ENCODE peak calls at places on chromosomes 3 and 15, in five cellular contexts. E, H, W, V and J are unnamed samples.

GRCh38 chr3:12143949-12144504 is 14.7 kb downstream of the TIMP4 start:
- DNase-seq in E (peak; percentile 80), H (no peak), W (no peak), V (no peak), J (no peak)

GRCh38 chr15:44181410-44181809 is 13.7 kb downstream of the FRMD5 start:
- DNase-seq in E (no peak), H (no peak), W (no peak), V (no peak), J (no peak)

GRCh38 chr3:157388051-157388450 is 48.6 kb upstream of the PTX3 start:
- DNase-seq in E (peak; percentile 47), H (no peak), W (no peak), V (no peak), J (peak; percentile 13)

GRCh38 chr3:147392083-147392916 is 14.0 kb downstream of the ZIC4 start:
- DNase-seq in E (peak; percentile 96), H (no peak), W (no peak), V (peak; percentile 96), J (no peak)

GRCh38 chr3:8136553-8136952 is 365.1 kb upstream of the LMCD1 start:
- DNase-seq in E (no peak), H (no peak), W (no peak), V (no peak), J (no peak)

GRCh38 chr3:31010491-31010890 is 116.0 kb upstream of the GADL1 start:
- DNase-seq in E (peak; percentile 75), H (no peak), W (no peak), V (no peak), J (peak; percentile 58)

GRCh38 chr3:134353171-134353825 is 20.9 kb downstream of the AMOTL2 start:
- DNase-seq in E (peak; percentile 58), H (no peak), W (no peak), V (no peak), J (no peak)

GRCh38 chr15:53976844-53977392 is 1.3 kb upstream of the UNC13C start:
- DNase-seq in E (no peak), H (peak; percentile 1), W (no peak), V (peak; percentile 37), J (peak; percentile 8)

GRCh38 chr3:15579071-15579470 is 22.3 kb downstream of the HACL1 start:
- DNase-seq in E (peak; percentile 31), H (no peak), W (no peak), V (no peak), J (no peak)

GRCh38 chr3:151014619-151015018 is 42.1 kb upstream of the CLRN1 start:
- DNase-seq in E (no peak), H (no peak), W (no peak), V (no peak), J (no peak)

GRCh38 chr15:101684384-101684783 is 32.2 kb upstream of the TM2D3 start:
- DNase-seq in E (peak; percentile 91), H (no peak), W (no peak), V (no peak), J (peak; percentile 80)

GRCh38 chr3:47017504-47018268 is 38.2 kb downstream of the NBEAL2 start:
- DNase-seq in E (peak; percentile 23), H (no peak), W (no peak), V (peak; percentile 45), J (no peak)

GRCh38 chr15:93093765-93094164 is 4.8 kb upstream of the RGMA start:
- DNase-seq in E (no peak), H (no peak), W (no peak), V (no peak), J (no peak)

GRCh38 chr3:194485876-194486539 is 794 bp downstream of the ATP13A3 start:
- DNase-seq in E (peak; percentile 62), H (peak; percentile 37), W (peak; percentile 44), V (peak; percentile 34), J (peak; percentile 28)

GRCh38 chr15:39609166-39609918 is 28.5 kb downstream of the THBS1 start:
- DNase-seq in E (no peak), H (no peak), W (no peak), V (no peak), J (no peak)

GRCh38 chr3:127226946-127227842 is 34.3 kb downstream of the PRR23E start:
- DNase-seq in E (peak; percentile 54), H (peak; percentile 50), W (no peak), V (peak; percentile 68), J (peak; percentile 6)

GRCh38 chr3:411183-411681 is 214.7 kb downstream of the CHL1 start:
- DNase-seq in E (no peak), H (no peak), W (no peak), V (no peak), J (no peak)

GRCh38 chr3:106215047-106215446 is 346.2 kb upstream of the CBLB start:
- DNase-seq in E (peak; percentile 25), H (no peak), W (no peak), V (no peak), J (no peak)

GRCh38 chr15:90956551-90957104 is 1.9 kb downstream of the RCCD1 start:
- DNase-seq in E (peak; percentile 85), H (peak; percentile 21), W (peak; percentile 70), V (peak; percentile 92), J (peak; percentile 81)

GRCh38 chr3:172530566-172530965 is 7.3 kb upstream of the TNFSF10 start:
- DNase-seq in E (peak; percentile 23), H (no peak), W (no peak), V (no peak), J (no peak)

GRCh38 chr3:99795573-99795972 is 22.1 kb upstream of the CMSS1 start:
- DNase-seq in E (no peak), H (no peak), W (no peak), V (no peak), J (no peak)

GRCh38 chr3:194900886-194901522 is 215.3 kb downstream of the FAM43A start:
- DNase-seq in E (no peak), H (no peak), W (no peak), V (no peak), J (no peak)

GRCh38 chr15:66598095-66598815 is 32.5 kb upstream of the LCTL start:
- DNase-seq in E (no peak), H (no peak), W (no peak), V (no peak), J (no peak)

GRCh38 chr3:129120254-129121004 is 1.2 kb downstream of the RAB43 start:
- DNase-seq in E (peak; percentile 95), H (peak; percentile 92), W (peak; percentile 97), V (peak; percentile 96), J (peak; percentile 88)

GRCh38 chr3:129121016-129121791 is 400 bp downstream of the RAB43 start:
- DNase-seq in E (peak; percentile 72), H (no peak), W (peak; percentile 64), V (peak; percentile 41), J (no peak)

GRCh38 chr3:129118745-129119144 is 2.9 kb downstream of the RAB43 start:
- DNase-seq in E (no peak), H (no peak), W (peak; percentile 48), V (no peak), J (no peak)

GRCh38 chr3:129117134-129117533 is 4.5 kb downstream of the RAB43 start:
- DNase-seq in E (no peak), H (no peak), W (no peak), V (no peak), J (no peak)

DNA sequence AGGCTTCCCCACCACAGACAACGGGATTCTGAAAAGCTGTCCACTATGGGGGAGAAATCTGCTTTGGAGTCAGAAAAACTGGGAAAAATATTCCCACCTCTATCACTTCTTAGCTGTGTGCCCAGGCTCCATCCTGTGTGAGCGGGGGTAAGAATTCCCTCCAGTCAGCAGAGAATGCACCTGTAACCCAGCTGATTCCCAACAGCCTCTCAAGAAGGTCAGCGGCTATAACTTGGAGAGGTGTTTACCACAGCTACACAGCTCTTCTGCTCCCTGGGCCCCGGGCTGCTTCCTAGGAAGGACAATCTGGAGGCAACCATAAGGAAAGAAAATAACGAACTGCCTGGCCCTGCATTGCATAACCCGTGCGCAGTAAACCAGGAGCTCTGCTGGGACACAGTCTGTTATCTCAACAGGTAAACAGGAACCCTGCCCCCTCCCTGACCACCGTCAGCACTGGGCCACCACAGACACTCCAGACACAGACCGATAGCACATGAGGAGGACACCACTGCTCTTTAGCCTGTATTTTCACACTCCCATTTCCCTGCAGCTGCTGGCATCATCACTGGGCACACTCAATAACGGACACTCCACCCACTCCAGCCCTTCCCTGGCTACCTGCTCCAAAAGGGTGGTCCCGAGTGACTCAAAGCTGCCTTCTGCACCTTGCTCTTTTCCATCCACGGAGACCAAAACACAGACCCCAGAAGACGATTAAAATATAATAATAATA is 2.1 kb downstream of the RAB43 start:
- DNase-seq in E (peak; percentile 11), H (peak; percentile 28), W (no peak), V (no peak), J (peak; percentile 8)
- H3K9me2 ChIP-seq in E (no peaks in the 10 kb centered on the region), H (no peaks in the 10 kb centered on the region), W (no peaks in the 10 kb centered on the region), V (no peaks in the 10 kb centered on the region), J (no peaks in the 10 kb centered on the region)

GRCh38 chr3:115616461-115616860 is 6.8 kb upstream of the GAP43 start:
- DNase-seq in E (no peak), H (no peak), W (no peak), V (no peak), J (no peak)

GRCh38 chr3:115615001-115615447 is 8.3 kb upstream of the GAP43 start:
- DNase-seq in E (peak; percentile 8), H (peak; percentile 47), W (no peak), V (peak; percentile 88), J (peak; percentile 53)

GRCh38 chr3:115617573-115617972 is 5.7 kb upstream of the GAP43 start:
- DNase-seq in E (no peak), H (no peak), W (no peak), V (no peak), J (no peak)

DNA sequence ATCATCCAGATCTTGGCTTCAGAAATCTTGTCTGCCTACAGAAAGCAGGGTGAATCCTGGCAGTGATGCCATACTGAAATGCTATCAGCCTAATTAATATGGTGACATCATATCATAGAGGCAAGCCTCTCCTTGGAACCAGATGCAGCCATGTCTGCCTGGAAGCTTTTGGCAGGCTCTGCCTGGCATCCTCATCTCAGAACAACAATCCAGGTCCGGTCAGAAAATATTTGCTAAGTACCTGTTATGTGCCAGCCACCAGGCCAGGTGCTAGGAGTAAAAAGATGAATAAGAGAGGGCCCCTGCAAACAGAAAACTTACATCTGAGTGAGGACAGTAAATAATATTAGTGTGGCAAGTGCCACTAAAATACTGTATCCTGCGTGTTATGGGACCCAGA is 7.9 kb upstream of the GAP43 start:
- DNase-seq in E (no peak), H (no peak), W (no peak), V (no peak), J (no peak)
- H3K9me2 ChIP-seq in E (no peaks in the 10 kb centered on the region), H (no peaks in the 10 kb centered on the region), W (no peaks in the 10 kb centered on the region), V (peaks cover 12% of the 10 kb centered on the region), J (no peaks in the 10 kb centered on the region)

DNA sequence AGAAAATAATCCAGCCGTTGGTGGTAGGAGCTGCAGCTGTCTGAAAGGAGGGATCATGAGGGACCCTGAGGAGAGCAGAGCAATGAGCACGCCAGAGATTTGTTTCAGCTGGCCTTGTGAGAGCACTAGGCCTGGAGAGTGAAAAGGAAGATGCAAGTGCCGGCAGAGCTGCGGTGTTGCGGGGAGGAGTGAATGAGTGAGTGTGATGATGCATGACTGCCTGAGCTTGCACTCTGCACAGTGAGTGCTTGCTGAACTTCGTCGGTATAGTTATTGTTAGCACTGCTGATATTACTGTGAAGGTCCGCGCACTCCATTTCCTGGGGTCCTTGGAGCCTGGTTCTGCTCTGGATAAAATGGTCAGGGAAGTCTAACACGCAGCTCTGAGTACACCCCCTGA is 23.2 kb downstream of the EIF1B start:
- DNase-seq in E (no peak), H (no peak), W (no peak), V (no peak), J (no peak)
- H3K9me2 ChIP-seq in E (no peaks in the 10 kb centered on the region), H (no peaks in the 10 kb centered on the region), W (no peaks in the 10 kb centered on the region), V (peaks cover 20% of the 10 kb centered on the region), J (no peaks in the 10 kb centered on the region)

DNA sequence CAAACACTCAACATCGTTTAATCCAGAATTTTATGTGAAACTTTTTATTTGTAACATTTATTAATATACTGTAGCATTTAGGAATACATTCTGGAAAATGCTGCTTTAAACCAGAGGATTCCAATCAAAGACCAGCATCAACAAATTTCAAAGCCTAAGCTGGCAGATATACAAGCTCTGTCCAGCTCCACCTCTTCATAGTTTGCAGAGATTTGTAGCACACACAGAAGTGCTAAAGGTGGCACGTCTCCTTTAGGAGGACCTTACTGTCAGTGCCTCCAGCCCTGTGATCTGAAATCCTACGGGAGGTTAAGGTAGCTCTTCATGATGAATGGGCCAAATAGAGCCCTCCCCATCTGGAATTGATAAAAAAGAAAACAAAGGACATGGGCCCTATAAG is 329.7 kb upstream of the NECTIN3 start:
- DNase-seq in E (no peak), H (no peak), W (no peak), V (no peak), J (no peak)
- H3K9me2 ChIP-seq in E (no peaks in the 10 kb centered on the region), H (no peaks in the 10 kb centered on the region), W (no peaks in the 10 kb centered on the region), V (peaks cover 7% of the 10 kb centered on the region), J (no peaks in the 10 kb centered on the region)